ENCODE peak calls at places on chromosomes 4 and X, in ten cellular contexts. U is SK-N-SH, C is ascending aorta, V is left lung, J is right lobe of liver, P is A549, F is heart right ventricle, S is suprapubic skin, T is A673, I is keratinocyte. M is an unnamed sample. For H3K4me1 and H3K9me3, the result is how much of the 10 kb centered on the place peaks cover.

GRCh38 chrX:25028726-25029125 is 13.0 kb upstream of the ARX start:
- DNase-seq in V (no peak), S (no peak), J (no peak), U (no peak), F (no peak), I (no peak), C (no peak), P (no peak), T (peak), M (no peak)

GRCh38 chr4:912548-913279 is 19.4 kb downstream of the GAK start:
- DNase-seq in S (peak), I (no peak), T (no peak), C (no peak), J (peak), V (peak), U (no peak), F (no peak), P (no peak), M (no peak)

GRCh38 chr4:138090145-138090917 is 151.8 kb downstream of the SLC7A11 start:
- DNase-seq in F (peak), P (peak), J (no peak), U (peak), S (no peak), C (peak), I (no peak), T (peak), V (no peak), M (peak)

GRCh38 chr4:112167790-112168189 is 22.5 kb downstream of the FAM241A start:
- DNase-seq in S (no peak), C (no peak), V (no peak), P (no peak), F (no peak), T (no peak), I (peak), U (no peak), J (no peak), M (no peak)

GRCh38 chr4:99712099-99712498 is 54.5 kb upstream of the C4orf54 start:
- DNase-seq in J (no peak), V (no peak), F (no peak), I (no peak), C (no peak), U (no peak), T (no peak), S (no peak), P (no peak), M (no peak)

GRCh38 chr4:86822136-86822535 is 27.0 kb downstream of the SLC10A6 start:
- DNase-seq in U (no peak), S (no peak), I (no peak), C (no peak), T (no peak), J (no peak), P (no peak), V (no peak), F (no peak), M (no peak)

GRCh38 chr4:121108557-121108956 is 36.2 kb upstream of the NDNF start:
- DNase-seq in C (no peak), J (no peak), U (no peak), F (no peak), V (no peak), I (no peak), T (no peak), P (no peak), S (no peak), M (peak)

GRCh38 chr4:36006226-36006625 is 238.1 kb downstream of the ARAP2 start:
- DNase-seq in C (no peak), T (peak), U (no peak), V (no peak), S (no peak), J (no peak), F (no peak), I (peak), P (peak), M (no peak)

GRCh38 chr4:94635172-94635571 is 122.6 kb upstream of the BMPR1B start:
- DNase-seq in V (no peak), S (no peak), J (no peak), U (no peak), P (no peak), C (no peak), I (no peak), T (peak), F (no peak), M (no peak)

GRCh38 chrX:9642270-9642995 is 123.2 kb downstream of the GPR143 start:
- DNase-seq in S (no peak), T (no peak), U (no peak), F (no peak), C (peak), P (no peak), V (no peak), J (no peak), I (no peak), M (no peak)

GRCh38 chrX:132501606-132502005 is 12.8 kb upstream of the MBNL3 start:
- DNase-seq in S (no peak), V (no peak), I (no peak), J (no peak), P (no peak), F (no peak), U (no peak), C (no peak), T (no peak), M (no peak)

GRCh38 chr4:15765910-15766703 is 12.0 kb upstream of the CD38 start:
- DNase-seq in J (no peak), I (no peak), T (no peak), S (no peak), C (no peak), P (no peak), U (no peak), F (no peak), V (no peak), M (no peak)

GRCh38 chr4:524196-524595 is 25.2 kb downstream of the PIGG start:
- DNase-seq in U (no peak), T (no peak), P (no peak), J (no peak), V (no peak), F (no peak), C (no peak), I (no peak), S (no peak), M (no peak)

GRCh38 chr4:19944806-19945205 is 306.9 kb upstream of the SLIT2 start:
- DNase-seq in T (no peak), S (no peak), J (no peak), C (no peak), U (peak), P (no peak), I (no peak), V (no peak), F (no peak), M (no peak)

GRCh38 chrX:151713859-151714258 is 2.0 kb upstream of the FATE1 start:
- DNase-seq in T (peak), V (no peak), J (peak), S (peak), I (no peak), F (no peak), U (peak), P (peak), C (no peak), M (no peak)

GRCh38 chr4:26857278-26858034 is 3.2 kb upstream of the STIM2 start:
- DNase-seq in S (peak), C (peak), P (peak), U (peak), V (peak), T (peak), F (peak), I (no peak), J (peak), M (peak)

GRCh38 chr4:39039108-39039507 is 6.9 kb upstream of the TMEM156 start:
- DNase-seq in P (no peak), F (no peak), V (no peak), T (no peak), J (no peak), S (no peak), C (no peak), I (no peak), U (no peak), M (no peak)
- H3K4me1 ChIP-seq in P (half or more), F (under half), V (under half), T (under half), J (under half), S (under half), C (under half), I (under half), U (under half), M (under half)

DNA sequence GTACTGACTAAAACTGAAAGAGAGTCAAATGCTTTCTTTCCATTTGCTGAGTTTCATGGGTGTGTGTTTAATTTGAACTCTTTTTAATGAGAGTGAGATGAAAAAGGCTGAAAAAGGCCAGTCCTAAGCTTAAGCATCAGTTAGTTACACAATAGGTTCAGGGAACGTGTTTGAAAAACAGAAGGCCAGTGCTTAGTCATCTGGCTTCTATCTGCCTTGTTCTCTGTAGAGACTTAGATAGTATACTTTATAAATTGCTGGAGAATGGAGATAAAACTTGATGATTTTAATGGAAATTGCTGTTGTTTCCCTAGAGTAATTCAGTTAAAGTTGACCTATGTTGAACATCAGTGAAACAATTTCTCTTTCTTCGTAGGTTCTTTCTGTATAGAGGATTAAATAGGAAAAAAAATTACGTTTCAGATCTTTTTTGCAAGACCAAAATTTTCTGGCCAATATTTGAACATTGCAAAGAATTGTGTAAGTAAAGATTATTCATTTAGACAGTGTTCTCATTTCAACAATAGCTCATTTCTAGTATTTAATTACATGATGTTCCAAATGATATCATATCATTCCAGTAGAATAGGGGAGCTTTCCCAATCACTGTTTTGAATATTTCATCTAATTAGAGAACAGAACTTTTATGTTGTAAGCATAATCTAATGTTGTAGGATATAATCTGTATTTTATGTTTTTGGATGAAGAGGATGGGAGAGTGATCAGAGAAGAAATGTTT is 1088.8 kb downstream of the ADGRL3 start:
- DNase-seq in J (no peak), C (no peak), U (peak), I (no peak), P (no peak), F (no peak), T (no peak), V (no peak), S (no peak), M (no peak)
- H3K9me3 ChIP-seq in J (under half), C (under half), U (under half), I (under half), P (under half), F (under half), T (under half), V (under half), S (under half), M (under half)

GRCh38 chr4:155667538-155668511 is 1.2 kb downstream of the GUCY1A1 start:
- DNase-seq in S (peak), U (peak), J (peak), P (peak), F (peak), C (peak), V (peak), I (no peak), T (peak), M (peak)
- H3K4me3 ChIP-seq in S (peak), U (peak), J (peak), P (peak), F (peak), C (peak), V (peak), I (peak), T (peak), M (peak)

DNA sequence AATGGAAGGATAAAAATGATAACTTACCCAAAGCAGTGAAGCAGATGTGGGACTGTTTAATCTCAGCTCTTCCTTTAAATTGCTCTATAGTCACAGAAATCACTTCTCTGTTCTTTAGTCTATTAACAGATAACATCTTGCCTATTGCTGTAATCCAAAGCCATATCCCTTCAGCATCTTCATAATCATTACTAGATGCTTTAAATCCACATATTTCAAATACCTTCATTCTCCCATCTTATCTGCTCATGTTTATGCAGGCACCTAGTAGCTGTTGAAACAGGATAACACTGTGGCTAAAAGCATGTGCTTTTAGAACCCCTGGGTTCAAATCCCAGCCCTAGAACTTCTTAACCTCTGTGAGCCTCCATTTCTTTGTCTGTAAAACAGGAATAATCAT is 209.9 kb downstream of the RELL1 start:
- DNase-seq in T (no peak), U (no peak), V (no peak), C (no peak), J (no peak), S (no peak), I (no peak), P (no peak), F (no peak), M (no peak)
- H3K4me1 ChIP-seq in T (under half), U (under half), V (under half), C (under half), J (under half), S (under half), I (under half), P (under half), F (under half), M (under half)

GRCh38 chrX:1213971-1214370 is 1.5 kb upstream of the CRLF2 start:
- DNase-seq in V (no peak), F (no peak), I (no peak), T (no peak), J (no peak), C (peak), P (no peak), S (no peak), U (no peak), M (no peak)
- H3K9me3 ChIP-seq in V (under half), F (under half), I (under half), T (under half), J (under half), C (under half), P (under half), S (under half), U (under half), M (under half)

GRCh38 chr4:74365761-74366160 is 816 bp downstream of the EREG start:
- DNase-seq in P (no peak), J (no peak), T (peak), F (peak), S (no peak), I (no peak), U (peak), V (peak), C (no peak), M (peak)
- H3K4me3 ChIP-seq in P (peak), J (no peak), T (peak), F (peak), S (peak), I (peak), U (no peak), V (peak), C (peak), M (no peak)

GRCh38 chr4:140153419-140153743 is 603 bp downstream of the MAML3 start:
- DNase-seq in P (no peak), U (no peak), T (no peak), F (no peak), V (no peak), J (no peak), C (no peak), I (no peak), S (no peak), M (no peak)

GRCh38 chr4:140154572-140154891 is 548 bp upstream of the MAML3 start:
- DNase-seq in T (no peak), C (no peak), P (no peak), U (no peak), I (no peak), V (no peak), F (no peak), J (no peak), S (no peak), M (no peak)

GRCh38 chr4:140152760-140153418 is 1.1 kb downstream of the MAML3 start:
- DNase-seq in C (peak), P (no peak), U (peak), I (no peak), J (peak), F (peak), T (peak), V (peak), S (peak), M (peak)

GRCh38 chr4:140152015-140152703 is 1.8 kb downstream of the MAML3 start:
- DNase-seq in T (peak), V (peak), J (peak), F (peak), C (peak), S (peak), I (no peak), P (no peak), U (peak), M (peak)

DNA sequence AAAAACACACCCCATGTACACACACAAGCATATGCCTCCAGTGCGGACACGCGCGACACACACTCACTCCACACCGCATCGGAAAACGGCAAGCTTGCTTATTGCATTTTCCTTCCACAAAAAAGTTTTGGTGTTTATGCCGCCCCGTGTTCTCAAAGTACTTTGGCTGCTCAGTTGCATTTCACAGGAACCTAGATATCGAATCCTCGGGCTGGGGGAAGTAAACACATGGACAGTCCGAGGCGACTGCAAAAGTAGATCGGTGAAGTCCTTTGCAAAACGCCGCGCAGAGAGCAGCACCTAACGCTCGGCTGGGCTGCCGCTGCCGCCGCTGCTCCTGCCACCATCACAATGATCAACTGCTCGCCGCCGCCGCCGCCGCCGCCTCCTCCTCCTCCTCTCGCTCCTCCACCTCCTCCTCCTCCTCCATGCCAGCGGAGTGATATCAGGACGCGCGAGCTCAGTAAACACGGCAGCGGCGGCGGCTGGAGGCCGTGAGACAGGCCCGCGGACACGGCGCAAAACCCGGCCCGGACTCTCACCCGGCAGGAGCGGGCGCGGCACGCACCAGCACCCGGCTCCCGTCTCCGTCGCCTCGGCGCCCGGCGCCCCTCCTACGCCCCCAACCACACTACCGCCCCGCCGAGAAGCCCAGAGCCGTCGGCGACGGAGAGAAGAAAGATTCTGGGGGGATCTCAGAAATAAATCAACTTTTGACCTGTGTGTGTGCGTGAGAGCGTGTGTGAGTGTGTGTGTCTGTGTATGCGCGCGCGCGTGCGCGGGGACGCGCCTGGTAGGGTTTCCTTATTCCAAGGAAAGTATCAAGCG is at the start of gene MAML3:
- DNase-seq in S (peak), C (peak), V (peak), J (peak), T (peak), F (peak), U (peak), P (peak), I (no peak), M (peak)
- H3K4me1 ChIP-seq in S (under half), C (under half), V (under half), J (under half), T (under half), F (under half), U (under half), P (under half), I (under half), M (under half)

DNA sequence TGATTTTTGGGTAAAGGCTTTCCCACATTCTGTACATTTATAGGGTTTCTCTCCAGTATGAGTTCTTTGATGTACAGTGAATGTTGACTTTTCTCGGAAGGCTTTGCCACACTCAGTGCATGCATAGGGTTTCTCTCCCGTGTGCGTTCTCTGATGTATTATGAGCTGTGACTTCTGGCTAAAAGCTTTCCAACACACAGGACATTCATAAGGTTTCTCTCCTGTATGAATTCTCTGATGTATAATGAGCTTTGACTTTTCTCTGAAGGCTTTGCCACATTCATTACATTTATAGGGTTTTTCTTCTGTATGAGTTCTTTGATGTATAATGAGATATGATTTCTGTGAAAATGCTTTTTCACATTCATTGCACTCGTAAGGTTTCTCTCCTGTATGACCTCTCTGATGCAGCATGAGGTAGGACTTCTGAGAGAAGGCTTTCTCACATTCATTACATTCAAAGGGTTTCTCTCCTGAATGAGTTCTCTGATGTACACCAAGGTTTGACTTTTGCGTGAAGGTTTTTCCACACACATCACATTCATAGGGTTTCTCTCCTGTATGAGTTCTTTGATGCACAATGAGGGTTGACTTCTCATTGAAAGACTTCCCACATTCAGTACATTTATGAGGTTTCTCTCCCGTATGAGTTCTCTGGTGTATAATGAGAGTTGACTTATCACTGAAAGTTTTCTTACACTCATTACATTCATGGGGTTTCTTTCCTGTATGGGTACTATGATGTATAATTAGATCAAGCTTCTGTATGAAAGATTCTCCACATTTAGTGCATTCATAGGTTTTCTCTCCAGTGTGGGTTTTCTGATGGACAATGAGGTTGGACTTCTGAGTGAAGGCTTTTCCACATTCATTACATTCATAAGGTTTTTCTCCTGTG is 27.3 kb downstream of the ZNF182 start:
- DNase-seq in I (no peak), C (no peak), U (no peak), J (no peak), P (no peak), S (no peak), V (no peak), T (no peak), F (no peak), M (no peak)
- H3K9me3 ChIP-seq in I (under half), C (under half), U (half or more), J (under half), P (half or more), S (under half), V (under half), T (half or more), F (half or more), M (under half)

DNA sequence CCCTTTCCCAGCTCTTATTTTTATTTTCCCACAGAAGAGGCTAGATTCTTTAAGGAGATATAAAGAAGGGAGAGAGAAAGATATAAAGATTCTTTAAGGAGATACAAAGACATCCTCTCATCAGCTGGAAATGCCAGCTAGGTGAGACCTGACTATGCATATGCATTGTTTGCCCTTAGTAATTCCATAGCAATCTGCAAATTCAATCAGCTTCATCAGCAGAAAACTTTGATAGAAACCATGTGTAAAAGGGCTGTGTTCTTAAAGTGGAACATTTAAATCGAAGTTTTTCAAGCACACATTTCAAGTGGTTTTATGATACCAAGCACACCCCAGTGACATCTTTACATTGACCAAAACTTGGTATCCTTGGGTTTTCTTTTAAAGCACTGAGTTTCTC is 24.1 kb downstream of the FHL1 start:
- DNase-seq in C (no peak), J (no peak), I (no peak), F (no peak), T (no peak), S (no peak), U (no peak), P (no peak), V (no peak), M (no peak)
- H3K4me3 ChIP-seq in C (peak), J (no peak), I (no peak), F (no peak), T (no peak), S (no peak), U (no peak), P (no peak), V (no peak), M (no peak)

M was measured in pancreas.